ENCODE peak calls at places on chromosome 6, in four cellular contexts. C is heart left ventricle, F is foreskin fibroblast, G is RWPE1. J is an unnamed sample.

GRCh38 chr6:74167951-74168350 is 471.9 kb downstream of the CD109 start:
- DNase-seq in C (no peak), F (no peak), G (no peak), J (no peak)

GRCh38 chr6:148689168-148689567 is 57.7 kb upstream of the UST start:
- DNase-seq in C (no peak), F (no peak), G (no peak), J (no peak)

GRCh38 chr6:12767016-12767415 is 50.4 kb downstream of the PHACTR1 start:
- DNase-seq in C (no peak), F (no peak), G (no peak), J (no peak)

GRCh38 chr6:149228276-149228962 is 89.1 kb upstream of the TAB2 start:
- DNase-seq in C (no peak), F (no peak), G (no peak), J (no peak)

GRCh38 chr6:125906158-125906998 is 50.2 kb upstream of the HINT3 start:
- DNase-seq in C (peak; percentile 33), F (no peak), G (no peak), J (peak; percentile 15)

GRCh38 chr6:25179051-25179778 is 100.0 kb upstream of the CARMIL1 start:
- DNase-seq in C (no peak), F (peak; percentile 55), G (no peak), J (no peak)

GRCh38 chr6:7787137-7787575 is 61.3 kb downstream of the BMP6 start:
- DNase-seq in C (no peak), F (peak; percentile 20), G (peak; percentile 32), J (no peak)

GRCh38 chr6:163983601-163984445 is 569.3 kb downstream of the QKI start:
- DNase-seq in C (no peak), F (no peak), G (no peak), J (no peak)

GRCh38 chr6:39021041-39021440 is 27.5 kb upstream of the GLP1R start:
- DNase-seq in C (no peak), F (no peak), G (no peak), J (no peak)

GRCh38 chr6:163415176-163415619 is 680 bp downstream of the QKI start:
- DNase-seq in C (no peak), F (no peak), G (no peak), J (peak; percentile 65)

GRCh38 chr6:144951730-144952437 is 666.7 kb downstream of the UTRN start:
- DNase-seq in C (no peak), F (no peak), G (no peak), J (no peak)
- TF ChIP-seq CTCF in C (no peak), F (no peak), G (no peak), J (no peak)

DNA sequence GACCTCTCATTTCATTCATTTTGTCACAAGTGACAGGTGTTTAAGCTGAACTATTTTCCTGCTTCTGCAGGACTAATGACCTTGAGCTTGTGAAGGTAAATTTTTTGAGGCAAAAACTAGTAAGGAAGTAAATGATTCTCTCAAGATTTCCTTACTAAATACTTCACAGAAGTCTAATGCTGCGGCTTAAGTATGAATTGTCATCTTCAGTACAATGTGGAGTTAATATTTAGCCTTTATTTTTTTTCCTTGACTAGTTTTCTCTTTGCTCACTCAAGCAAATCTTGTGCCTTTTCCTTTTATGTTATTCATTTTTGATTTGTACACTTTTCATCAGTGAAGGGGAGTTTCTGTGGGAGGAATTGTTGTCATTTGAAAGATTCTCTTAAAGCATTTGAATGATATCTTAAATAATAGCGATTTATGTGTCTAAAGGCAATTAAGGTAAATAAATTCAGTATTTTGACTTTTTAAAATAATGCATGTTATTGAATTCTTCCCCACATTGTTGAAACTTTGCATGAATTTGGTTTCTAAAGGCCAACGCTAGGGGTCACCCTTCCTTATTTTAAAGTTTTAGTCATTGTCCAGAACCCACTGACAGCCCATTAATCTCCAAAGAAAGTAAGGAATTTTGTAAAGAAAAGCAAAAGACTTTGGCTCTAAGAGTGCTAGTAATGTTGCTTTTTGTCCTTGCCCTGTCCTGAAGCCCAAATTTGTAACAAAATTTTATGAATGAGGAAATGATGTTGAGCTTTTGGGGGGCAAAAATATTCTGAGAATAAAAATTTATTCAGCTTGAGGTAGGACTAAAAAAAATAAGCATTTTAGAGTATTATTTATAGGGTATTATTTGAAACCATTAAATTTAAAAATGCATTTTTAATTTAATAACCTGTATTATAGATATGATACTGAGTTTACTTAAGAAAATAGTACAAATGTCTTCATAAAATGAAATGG is 157.4 kb upstream of the LAMA2 start:
- DNase-seq in C (no peak), F (peak; percentile 31), G (peak; percentile 38), J (no peak)
- TF ChIP-seq CTCF in C (peak; percentile 54), F (peak; percentile 58), G (peak; percentile 54), J (peak; percentile 62)

GRCh38 chr6:98486052-98486451 is 348.3 kb upstream of the POU3F2 start:
- DNase-seq in C (no peak), F (no peak), G (no peak), J (no peak)
- TF ChIP-seq CTCF in C (no peak), F (no peak), G (no peak), J (no peak)

GRCh38 chr6:37637562-37638413 is 59.9 kb downstream of the MDGA1 start:
- DNase-seq in C (no peak), F (no peak), G (no peak), J (no peak)

GRCh38 chr6:37638414-37639079 is 59.1 kb downstream of the MDGA1 start:
- DNase-seq in C (no peak), F (no peak), G (no peak), J (no peak)

GRCh38 chr6:37641546-37641945 is 56.1 kb downstream of the MDGA1 start:
- DNase-seq in C (no peak), F (no peak), G (no peak), J (no peak)

GRCh38 chr6:37643851-37644672 is 53.6 kb downstream of the MDGA1 start:
- DNase-seq in C (peak; percentile 41), F (no peak), G (no peak), J (no peak)

DNA sequence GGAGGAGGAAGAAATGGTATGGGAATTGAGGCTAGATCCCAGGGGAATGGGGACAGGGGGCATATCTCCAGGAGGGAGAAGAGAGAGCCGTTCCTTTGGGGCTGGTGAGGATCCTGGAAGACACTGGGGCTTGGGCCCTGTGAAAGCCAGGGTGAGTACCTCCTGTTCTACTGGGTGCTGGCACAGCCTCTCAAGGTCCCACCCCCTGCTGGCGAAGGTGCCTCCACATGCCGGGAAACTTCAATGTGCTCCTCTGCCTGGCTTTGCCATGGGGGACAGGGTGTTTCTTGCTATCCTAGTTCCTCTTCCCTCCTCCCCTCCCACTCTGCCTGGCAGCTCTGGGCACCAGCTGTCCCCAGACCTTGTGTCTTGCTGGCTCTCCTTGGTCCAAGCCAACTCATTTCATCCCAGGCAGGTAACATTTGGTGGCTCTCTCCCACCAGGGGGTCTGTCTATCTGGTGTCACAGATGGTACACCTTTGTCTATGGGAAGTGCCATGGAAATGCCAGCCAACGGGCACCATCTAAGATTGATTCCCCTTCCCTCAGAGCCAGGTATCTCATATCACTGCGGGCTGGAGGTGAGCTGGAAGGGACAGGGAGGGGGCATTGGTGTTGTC is 56.8 kb downstream of the MDGA1 start:
- DNase-seq in C (no peak), F (no peak), G (no peak), J (no peak)
- TF ChIP-seq CTCF in C (no peak), F (no peak), G (no peak), J (no peak)

DNA sequence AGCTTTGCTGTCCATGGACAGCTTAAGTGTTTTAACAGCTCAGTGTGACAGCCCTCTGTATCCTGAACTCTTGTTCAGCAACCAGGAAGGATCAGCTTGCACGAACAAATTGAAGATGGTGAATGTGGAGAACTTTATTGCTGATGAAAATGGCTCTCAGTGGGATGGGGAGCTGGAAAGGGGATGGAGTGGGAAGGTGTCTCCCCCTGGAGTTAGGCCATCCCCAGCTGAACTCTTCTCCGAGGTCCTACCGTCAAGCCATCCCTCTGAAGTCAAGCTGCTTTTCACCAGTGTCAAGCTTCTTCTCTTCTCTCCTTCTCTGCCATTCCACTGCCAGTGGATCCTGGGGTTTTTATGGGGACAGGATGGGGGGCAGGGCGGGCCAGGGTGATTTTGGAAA is 26.6 kb downstream of the NT5E start:
- DNase-seq in C (no peak), F (no peak), G (no peak), J (no peak)
- TF ChIP-seq CTCF in C (no peak), F (no peak), G (no peak), J (no peak)

DNA sequence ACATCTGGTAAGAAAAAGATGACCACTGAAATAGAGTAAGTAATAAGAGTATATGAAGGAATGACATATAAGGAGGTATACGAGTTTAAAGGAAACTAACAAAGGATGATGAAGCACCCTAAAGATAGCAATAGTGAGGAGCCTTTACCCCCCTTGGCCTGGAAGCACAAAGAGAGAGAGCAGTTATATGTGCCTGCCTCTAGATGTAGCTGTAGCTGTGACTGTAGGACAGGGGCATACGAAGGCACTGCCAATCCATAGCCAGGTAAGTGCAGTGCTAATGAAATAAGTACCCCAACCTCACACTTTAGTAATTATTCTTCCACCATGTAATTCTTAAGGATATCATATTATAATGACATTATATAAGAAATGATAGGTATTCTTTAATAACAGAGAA is 90.1 kb upstream of the FKBP1C start:
- DNase-seq in C (no peak), F (no peak), G (no peak), J (no peak)
- TF ChIP-seq CTCF in C (no peak), F (no peak), G (no peak), J (peak; percentile 29)

J was measured in GM13977.